ENCODE peak calls at places on chromosomes 16 and 17, in nine cellular contexts. I, A, V, C, P, S, K, W and O are unnamed samples.
A peak's percentile ranks its signal among the peaks of the same experiment; 100 is the strongest.

GRCh38 chr17:48600244-48601098 is 4.3 kb downstream of the HOXB6 start:
- DNase-seq in W (no peak), S (no peak), I (no peak), K (no peak), P (no peak), V (no peak), C (no peak), A (no peak), O (no peak)

GRCh38 chr16:58197314-58198012 is 443 bp downstream of the CSNK2A2 start:
- DNase-seq in A (peak; percentile 11), W (no peak), I (no peak), P (no peak), S (no peak), V (peak; percentile 17), K (peak; percentile 19), C (no peak), O (no peak)

GRCh38 chr17:3529817-3530741 is 27.5 kb downstream of the TRPV3 start:
- DNase-seq in I (no peak), K (peak; percentile 50), C (no peak), W (no peak), V (peak; percentile 16), S (peak; percentile 43), P (no peak), A (no peak), O (no peak)

GRCh38 chr16:50010212-50010611 is 14.8 kb upstream of the CNEP1R1 start:
- DNase-seq in W (no peak), K (no peak), I (no peak), A (no peak), V (no peak), C (no peak), S (no peak), P (no peak), O (no peak)

GRCh38 chr17:9018731-9019130 is 2.6 kb upstream of the NTN1 start:
- DNase-seq in K (no peak), I (no peak), V (no peak), C (no peak), S (no peak), W (no peak), P (no peak), A (no peak), O (no peak)

GRCh38 chr16:89357055-89357454 is 133.3 kb downstream of the ANKRD11 start:
- DNase-seq in I (no peak), V (no peak), W (peak; percentile 79), K (no peak), S (no peak), C (no peak), P (no peak), A (peak; percentile 71), O (no peak)

GRCh38 chr16:66169817-66170216 is 196.7 kb upstream of the CDH5 start:
- DNase-seq in P (no peak), V (no peak), C (no peak), W (no peak), I (no peak), K (no peak), S (no peak), A (no peak), O (no peak)

GRCh38 chr17:82734987-82735866 is at the start of gene FN3K:
- DNase-seq in A (peak; percentile 80), P (peak; percentile 54), W (peak; percentile 44), K (peak; percentile 70), C (no peak), S (peak; percentile 64), V (peak; percentile 62), I (no peak), O (peak; percentile 73)

GRCh38 chr16:56311208-56312027 is 113.9 kb downstream of the AMFR start:
- DNase-seq in C (no peak), W (no peak), S (no peak), I (no peak), A (no peak), P (peak; percentile 66), V (no peak), K (peak; percentile 37), O (peak; percentile 11)

GRCh38 chr17:41687828-41688640 is 651 bp upstream of the EIF1 start:
- DNase-seq in V (peak; percentile 88), C (no peak), P (peak; percentile 46), S (no peak), K (no peak), W (peak; percentile 66), I (no peak), A (peak; percentile 66), O (peak; percentile 76)

GRCh38 chr16:74760007-74760767 is 14.4 kb downstream of the FA2H start:
- DNase-seq in V (peak; percentile 91), C (no peak), I (no peak), W (peak; percentile 78), A (no peak), S (peak; percentile 7), K (no peak), P (no peak), O (peak; percentile 60)

GRCh38 chr16:81808933-81809480 is 29.9 kb downstream of the PLCG2 start:
- DNase-seq in I (no peak), K (no peak), C (no peak), P (no peak), A (no peak), W (no peak), S (no peak), V (no peak), O (no peak)

GRCh38 chr17:40622509-40622928 is 25.1 kb downstream of the SMARCE1 start:
- DNase-seq in C (no peak), A (no peak), K (no peak), S (no peak), I (no peak), V (peak; percentile 3), P (no peak), W (no peak), O (no peak)

GRCh38 chr17:78242024-78242742 is 10.8 kb downstream of the TMEM235 start:
- DNase-seq in V (no peak), A (peak; percentile 20), C (no peak), K (no peak), W (no peak), S (no peak), I (no peak), P (no peak), O (no peak)

GRCh38 chr17:80874866-80875445 is 116.7 kb upstream of the CHMP6 start:
- DNase-seq in S (no peak), C (no peak), W (no peak), V (no peak), K (peak; percentile 3), A (no peak), P (no peak), I (no peak), O (no peak)